ENCODE peak calls at places on chromosomes 7 and 10, in seven cellular contexts. One of them, this sample, is unnamed.

GRCh38 chr10:114048472-114048871 is 4.8 kb downstream of the ADRB1 start:
- DNase-seq in right lobe of liver: no peak
- DNase-seq in ecto neural progenitor cell: no peak
- DNase-seq in posterior cingulate gyrus: no peak
- DNase-seq in A549: no peak
- DNase-seq in NCI-H748 treated with DMSO at 0.1 percent for 48 hours: no peak
- DNase-seq in transverse colon: no peak
- DNase-seq in this sample: no peak

GRCh38 chr7:5699951-5700384 is 81.5 kb downstream of the RNF216 start:
- DNase-seq in right lobe of liver: no peak
- DNase-seq in ecto neural progenitor cell: no peak
- DNase-seq in posterior cingulate gyrus: no peak
- DNase-seq in A549: no peak
- DNase-seq in NCI-H748 treated with DMSO at 0.1 percent for 48 hours: no peak
- DNase-seq in transverse colon: peak
- DNase-seq in this sample: no peak

GRCh38 chr7:41702635-41703371 is at the start of gene INHBA:
- DNase-seq in right lobe of liver: no peak
- DNase-seq in ecto neural progenitor cell: no peak
- DNase-seq in posterior cingulate gyrus: no peak
- DNase-seq in A549: no peak
- DNase-seq in NCI-H748 treated with DMSO at 0.1 percent for 48 hours: no peak
- DNase-seq in transverse colon: no peak
- DNase-seq in this sample: no peak

GRCh38 chr10:23172846-23173548 is 19.1 kb upstream of the PTF1A start:
- DNase-seq in right lobe of liver: no peak
- DNase-seq in ecto neural progenitor cell: no peak
- DNase-seq in posterior cingulate gyrus: no peak
- DNase-seq in A549: no peak
- DNase-seq in NCI-H748 treated with DMSO at 0.1 percent for 48 hours: no peak
- DNase-seq in transverse colon: no peak
- DNase-seq in this sample: no peak

GRCh38 chr7:66921918-66922486 is 977 bp downstream of the TMEM248 start:
- DNase-seq in right lobe of liver: no peak
- DNase-seq in ecto neural progenitor cell: no peak
- DNase-seq in posterior cingulate gyrus: no peak
- DNase-seq in A549: no peak
- DNase-seq in NCI-H748 treated with DMSO at 0.1 percent for 48 hours: no peak
- DNase-seq in transverse colon: peak
- DNase-seq in this sample: no peak

GRCh38 chr7:139620676-139621344 is 97.3 kb downstream of the CLEC2L start:
- DNase-seq in right lobe of liver: no peak
- DNase-seq in ecto neural progenitor cell: peak
- DNase-seq in posterior cingulate gyrus: no peak
- DNase-seq in A549: peak
- DNase-seq in NCI-H748 treated with DMSO at 0.1 percent for 48 hours: peak
- DNase-seq in transverse colon: peak
- DNase-seq in this sample: peak

GRCh38 chr7:151769189-151769821 is 107.6 kb downstream of the PRKAG2 start:
- DNase-seq in right lobe of liver: peak
- DNase-seq in ecto neural progenitor cell: no peak
- DNase-seq in posterior cingulate gyrus: no peak
- DNase-seq in A549: no peak
- DNase-seq in NCI-H748 treated with DMSO at 0.1 percent for 48 hours: no peak
- DNase-seq in transverse colon: no peak
- DNase-seq in this sample: no peak

GRCh38 chr7:152751449-152752141 is 8.0 kb upstream of the ACTR3B start:
- DNase-seq in right lobe of liver: no peak
- DNase-seq in ecto neural progenitor cell: no peak
- DNase-seq in posterior cingulate gyrus: no peak
- DNase-seq in A549: no peak
- DNase-seq in NCI-H748 treated with DMSO at 0.1 percent for 48 hours: no peak
- DNase-seq in transverse colon: no peak
- DNase-seq in this sample: no peak

GRCh38 chr10:49534670-49535381 is 4.1 kb downstream of the ERCC6 start:
- DNase-seq in right lobe of liver: no peak
- DNase-seq in ecto neural progenitor cell: no peak
- DNase-seq in posterior cingulate gyrus: no peak
- DNase-seq in A549: no peak
- DNase-seq in NCI-H748 treated with DMSO at 0.1 percent for 48 hours: no peak
- DNase-seq in transverse colon: no peak
- DNase-seq in this sample: no peak

GRCh38 chr7:913736-914520 is 37.6 kb downstream of the GET4 start:
- DNase-seq in right lobe of liver: no peak
- DNase-seq in ecto neural progenitor cell: no peak
- DNase-seq in posterior cingulate gyrus: no peak
- DNase-seq in A549: no peak
- DNase-seq in NCI-H748 treated with DMSO at 0.1 percent for 48 hours: no peak
- DNase-seq in transverse colon: peak
- DNase-seq in this sample: peak

GRCh38 chr7:156751319-156751718 is 110.7 kb downstream of the RNF32 start:
- DNase-seq in right lobe of liver: no peak
- DNase-seq in ecto neural progenitor cell: no peak
- DNase-seq in posterior cingulate gyrus: no peak
- DNase-seq in A549: no peak
- DNase-seq in NCI-H748 treated with DMSO at 0.1 percent for 48 hours: no peak
- DNase-seq in transverse colon: no peak
- DNase-seq in this sample: no peak

GRCh38 chr7:47465191-47465590 is 116.7 kb downstream of the TNS3 start:
- DNase-seq in right lobe of liver: no peak
- DNase-seq in ecto neural progenitor cell: no peak
- DNase-seq in posterior cingulate gyrus: no peak
- DNase-seq in A549: no peak
- DNase-seq in NCI-H748 treated with DMSO at 0.1 percent for 48 hours: no peak
- DNase-seq in transverse colon: no peak
- DNase-seq in this sample: no peak

GRCh38 chr10:35025916-35026315 is 64.2 kb downstream of the CUL2 start:
- DNase-seq in right lobe of liver: no peak
- DNase-seq in ecto neural progenitor cell: no peak
- DNase-seq in posterior cingulate gyrus: no peak
- DNase-seq in A549: no peak
- DNase-seq in NCI-H748 treated with DMSO at 0.1 percent for 48 hours: no peak
- DNase-seq in transverse colon: no peak
- DNase-seq in this sample: no peak

GRCh38 chr10:59508296-59508695 is 145.9 kb upstream of the FAM13C start:
- DNase-seq in right lobe of liver: no peak
- DNase-seq in ecto neural progenitor cell: no peak
- DNase-seq in posterior cingulate gyrus: no peak
- DNase-seq in A549: no peak
- DNase-seq in NCI-H748 treated with DMSO at 0.1 percent for 48 hours: no peak
- DNase-seq in transverse colon: peak
- DNase-seq in this sample: no peak

GRCh38 chr7:115679976-115680375 is 350.6 kb downstream of the TFEC start:
- DNase-seq in right lobe of liver: no peak
- DNase-seq in ecto neural progenitor cell: no peak
- DNase-seq in posterior cingulate gyrus: no peak
- DNase-seq in A549: no peak
- DNase-seq in NCI-H748 treated with DMSO at 0.1 percent for 48 hours: no peak
- DNase-seq in transverse colon: peak
- DNase-seq in this sample: no peak

GRCh38 chr7:81638216-81638615 is 131.6 kb downstream of the HGF start:
- DNase-seq in right lobe of liver: no peak
- DNase-seq in ecto neural progenitor cell: no peak
- DNase-seq in posterior cingulate gyrus: no peak
- DNase-seq in A549: peak
- DNase-seq in NCI-H748 treated with DMSO at 0.1 percent for 48 hours: peak
- DNase-seq in transverse colon: no peak
- DNase-seq in this sample: peak

GRCh38 chr7:732094-732541 is 5.0 kb upstream of the PRKAR1B start:
- DNase-seq in right lobe of liver: peak
- DNase-seq in ecto neural progenitor cell: peak
- DNase-seq in posterior cingulate gyrus: no peak
- DNase-seq in A549: peak
- DNase-seq in NCI-H748 treated with DMSO at 0.1 percent for 48 hours: no peak
- DNase-seq in transverse colon: peak
- DNase-seq in this sample: peak

GRCh38 chr10:95550073-95550672 is 11.0 kb downstream of the SORBS1 start:
- DNase-seq in right lobe of liver: no peak
- DNase-seq in ecto neural progenitor cell: no peak
- DNase-seq in posterior cingulate gyrus: no peak
- DNase-seq in A549: no peak
- DNase-seq in NCI-H748 treated with DMSO at 0.1 percent for 48 hours: no peak
- DNase-seq in transverse colon: no peak
- DNase-seq in this sample: no peak

GRCh38 chr10:129365767-129366400 is 101.2 kb upstream of the MGMT start:
- DNase-seq in right lobe of liver: no peak
- DNase-seq in ecto neural progenitor cell: no peak
- DNase-seq in posterior cingulate gyrus: no peak
- DNase-seq in A549: no peak
- DNase-seq in NCI-H748 treated with DMSO at 0.1 percent for 48 hours: no peak
- DNase-seq in transverse colon: no peak
- DNase-seq in this sample: no peak

GRCh38 chr7:157228864-157229422 is 90.2 kb downstream of the UBE3C start:
- DNase-seq in right lobe of liver: no peak
- DNase-seq in ecto neural progenitor cell: peak
- DNase-seq in posterior cingulate gyrus: no peak
- DNase-seq in A549: peak
- DNase-seq in NCI-H748 treated with DMSO at 0.1 percent for 48 hours: no peak
- DNase-seq in transverse colon: no peak
- DNase-seq in this sample: no peak

GRCh38 chr7:92709912-92710311 is 119.7 kb upstream of the FAM133B start:
- DNase-seq in right lobe of liver: no peak
- DNase-seq in ecto neural progenitor cell: no peak
- DNase-seq in posterior cingulate gyrus: no peak
- DNase-seq in A549: no peak
- DNase-seq in NCI-H748 treated with DMSO at 0.1 percent for 48 hours: no peak
- DNase-seq in transverse colon: no peak
- DNase-seq in this sample: no peak

GRCh38 chr7:925601-926000 is 28.9 kb downstream of the ADAP1 start:
- DNase-seq in right lobe of liver: peak
- DNase-seq in ecto neural progenitor cell: no peak
- DNase-seq in posterior cingulate gyrus: peak
- DNase-seq in A549: no peak
- DNase-seq in NCI-H748 treated with DMSO at 0.1 percent for 48 hours: no peak
- DNase-seq in transverse colon: peak
- DNase-seq in this sample: no peak

GRCh38 chr7:30422922-30423321 is 55.7 kb downstream of the NOD1 start:
- DNase-seq in right lobe of liver: no peak
- DNase-seq in ecto neural progenitor cell: no peak
- DNase-seq in posterior cingulate gyrus: no peak
- DNase-seq in A549: no peak
- DNase-seq in NCI-H748 treated with DMSO at 0.1 percent for 48 hours: no peak
- DNase-seq in transverse colon: no peak
- DNase-seq in this sample: no peak

GRCh38 chr7:74612015-74612829 is 45.3 kb upstream of the GTF2I start:
- DNase-seq in right lobe of liver: no peak
- DNase-seq in ecto neural progenitor cell: no peak
- DNase-seq in posterior cingulate gyrus: no peak
- DNase-seq in A549: no peak
- DNase-seq in NCI-H748 treated with DMSO at 0.1 percent for 48 hours: no peak
- DNase-seq in transverse colon: no peak
- DNase-seq in this sample: peak

GRCh38 chr10:47164800-47165128 is 135.2 kb upstream of the GDF10 start:
- DNase-seq in right lobe of liver: no peak
- DNase-seq in ecto neural progenitor cell: no peak
- DNase-seq in posterior cingulate gyrus: no peak
- DNase-seq in A549: no peak
- DNase-seq in NCI-H748 treated with DMSO at 0.1 percent for 48 hours: no peak
- DNase-seq in transverse colon: no peak
- DNase-seq in this sample: no peak

GRCh38 chr10:624605-625334 is 64.7 kb downstream of the DIP2C start:
- DNase-seq in right lobe of liver: peak
- DNase-seq in ecto neural progenitor cell: no peak
- DNase-seq in posterior cingulate gyrus: peak
- DNase-seq in A549: no peak
- DNase-seq in NCI-H748 treated with DMSO at 0.1 percent for 48 hours: peak
- DNase-seq in transverse colon: peak
- DNase-seq in this sample: peak

GRCh38 chr7:106757846-106758245 is 96.9 kb upstream of the CCDC71L start:
- DNase-seq in right lobe of liver: peak
- DNase-seq in ecto neural progenitor cell: no peak
- DNase-seq in posterior cingulate gyrus: no peak
- DNase-seq in A549: no peak
- DNase-seq in NCI-H748 treated with DMSO at 0.1 percent for 48 hours: no peak
- DNase-seq in transverse colon: peak
- DNase-seq in this sample: peak

This sample was measured in DMS153.